ENCODE peak calls at places on chromosome 16, in six cellular contexts. W, T, J, H, Q and X are unnamed samples. For H3K27me3, the result is how much of the 10 kb centered on the place peaks cover.

GRCh38 chr16:81823111-81823510 is 44.0 kb downstream of the PLCG2 start:
- DNase-seq in H (no peak), Q (no peak), T (no peak), W (peak), J (peak), X (no peak)

GRCh38 chr16:64428463-64428862 is 693.4 kb downstream of the CDH11 start:
- DNase-seq in Q (no peak), H (no peak), T (no peak), J (no peak), W (no peak), X (no peak)

GRCh38 chr16:75591001-75591852 is 25.0 kb downstream of the GABARAPL2 start:
- DNase-seq in Q (peak), T (peak), J (peak), H (no peak), W (peak), X (no peak)

GRCh38 chr16:24635900-24636610 is 93.4 kb upstream of the TNRC6A start:
- DNase-seq in T (peak), H (no peak), J (peak), Q (peak), W (peak), X (no peak)

GRCh38 chr16:75304521-75305363 is 53.3 kb upstream of the BCAR1 start:
- DNase-seq in J (peak), T (no peak), Q (peak), W (peak), H (no peak), X (no peak)

GRCh38 chr16:81429045-81429521 is 15.5 kb upstream of the CMIP start:
- DNase-seq in W (peak), H (no peak), Q (no peak), J (no peak), T (no peak), X (no peak)

GRCh38 chr16:8571061-8571596 is 19.2 kb downstream of the TMEM114 start:
- DNase-seq in W (no peak), J (no peak), Q (no peak), T (no peak), H (no peak), X (no peak)

GRCh38 chr16:27452569-27453475 is 50.8 kb downstream of the IL21R start:
- DNase-seq in J (no peak), H (no peak), Q (no peak), T (no peak), W (no peak), X (no peak)

GRCh38 chr16:58426095-58426494 is 33.8 kb downstream of the GINS3 start:
- DNase-seq in T (peak), W (no peak), H (no peak), J (no peak), Q (peak), X (peak)

GRCh38 chr16:80408014-80408413 is 132.8 kb upstream of the DYNLRB2 start:
- DNase-seq in T (no peak), Q (no peak), W (no peak), J (no peak), H (no peak), X (no peak)

GRCh38 chr16:58042886-58043515 is 17.4 kb downstream of the MMP15 start:
- DNase-seq in J (no peak), T (no peak), W (no peak), Q (no peak), H (no peak), X (no peak)

GRCh38 chr16:64983983-64984382 is 137.9 kb downstream of the CDH11 start:
- DNase-seq in Q (no peak), T (peak), J (no peak), H (no peak), W (peak), X (no peak)

GRCh38 chr16:17777461-17777863 is 306.7 kb upstream of the XYLT1 start:
- DNase-seq in Q (no peak), H (no peak), W (no peak), T (no peak), J (no peak), X (no peak)

GRCh38 chr16:12681653-12682052 is 122.0 kb downstream of the CPPED1 start:
- DNase-seq in W (no peak), Q (no peak), J (no peak), T (no peak), H (no peak), X (no peak)

GRCh38 chr16:11564046-11564926 is 22.4 kb downstream of the LITAF start:
- DNase-seq in Q (no peak), T (no peak), W (no peak), H (no peak), J (no peak), X (no peak)

GRCh38 chr16:70157477-70158260 is 15.9 kb upstream of the CLEC18C start:
- DNase-seq in H (no peak), W (no peak), T (no peak), Q (no peak), J (no peak), X (no peak)

GRCh38 chr16:62298567-62298966 is 262.3 kb upstream of the CDH8 start:
- DNase-seq in J (no peak), H (no peak), W (no peak), T (no peak), Q (no peak), X (no peak)

GRCh38 chr16:76450890-76451289 is 173.7 kb downstream of the CNTNAP4 start:
- DNase-seq in W (no peak), J (no peak), H (no peak), T (no peak), Q (no peak), X (no peak)

GRCh38 chr16:19130852-19131808 is 17.4 kb downstream of the ITPRIPL2 start:
- DNase-seq in W (no peak), Q (peak), T (peak), J (peak), H (no peak), X (no peak)

GRCh38 chr16:27920391-27920891 is 143.1 kb downstream of the GSG1L start:
- DNase-seq in H (no peak), Q (no peak), T (no peak), W (peak), J (no peak), X (no peak)

GRCh38 chr16:75121949-75122568 is 5.5 kb upstream of the LDHD start:
- DNase-seq in W (no peak), H (no peak), J (no peak), Q (no peak), T (no peak), X (no peak)

GRCh38 chr16:30491744-30492308 is 19.3 kb downstream of the ITGAL start:
- DNase-seq in T (no peak), J (peak), W (no peak), Q (no peak), H (no peak), X (no peak)

GRCh38 chr16:57892447-57893096 is 78.4 kb downstream of the CNGB1 start:
- DNase-seq in T (no peak), J (no peak), W (no peak), Q (no peak), H (no peak), X (no peak)

GRCh38 chr16:81784042-81784785 is 5.1 kb downstream of the PLCG2 start:
- DNase-seq in T (no peak), Q (no peak), J (no peak), H (no peak), W (peak), X (no peak)

GRCh38 chr16:19804538-19805323 is 79.9 kb downstream of the GPRC5B start:
- DNase-seq in H (no peak), Q (peak), W (no peak), J (peak), T (peak), X (peak)

GRCh38 chr16:64008131-64008530 is 1113.7 kb downstream of the CDH11 start:
- DNase-seq in Q (no peak), H (no peak), T (no peak), W (no peak), J (no peak), X (no peak)

GRCh38 chr16:17392127-17392856 is 78.5 kb downstream of the XYLT1 start:
- DNase-seq in Q (no peak), J (no peak), W (no peak), T (no peak), H (no peak), X (no peak)

GRCh38 chr16:64375386-64375980 is 746.4 kb downstream of the CDH11 start:
- DNase-seq in H (no peak), J (no peak), Q (no peak), T (no peak), W (no peak), X (no peak)

GRCh38 chr16:4615389-4616046 is 830 bp upstream of the UBALD1 start:
- DNase-seq in H (no peak), Q (no peak), W (no peak), J (peak), T (peak), X (no peak)

GRCh38 chr16:58843675-58844074 is 109.6 kb upstream of the GOT2 start:
- DNase-seq in J (no peak), Q (no peak), W (peak), H (no peak), T (no peak), X (no peak)

GRCh38 chr16:80058236-80058635 is 457.7 kb upstream of the MAF start:
- DNase-seq in J (peak), T (peak), W (no peak), H (no peak), Q (peak), X (no peak)

GRCh38 chr16:80526418-80527061 is 14.3 kb upstream of the DYNLRB2 start:
- DNase-seq in T (peak), J (no peak), W (peak), H (peak), Q (no peak), X (peak)

GRCh38 chr16:896261-897199 is 74.3 kb downstream of the LMF1 start:
- DNase-seq in T (no peak), J (no peak), W (no peak), Q (no peak), H (no peak), X (no peak)

GRCh38 chr16:77913738-77914263 is 108.5 kb upstream of the CLEC3A start:
- DNase-seq in W (no peak), Q (no peak), T (no peak), H (no peak), J (no peak), X (no peak)

GRCh38 chr16:21710938-21711337 is 47.2 kb downstream of the OTOA start:
- DNase-seq in H (no peak), T (no peak), W (no peak), J (no peak), Q (no peak), X (no peak)

GRCh38 chr16:68508013-68508412 is 31.1 kb upstream of the ZFP90 start:
- DNase-seq in Q (no peak), H (no peak), T (no peak), J (no peak), W (no peak), X (no peak)
- H3K27me3 ChIP-seq in Q (half or more), H (under half), T (under half), J (under half), W (under half), X (under half)

DNA sequence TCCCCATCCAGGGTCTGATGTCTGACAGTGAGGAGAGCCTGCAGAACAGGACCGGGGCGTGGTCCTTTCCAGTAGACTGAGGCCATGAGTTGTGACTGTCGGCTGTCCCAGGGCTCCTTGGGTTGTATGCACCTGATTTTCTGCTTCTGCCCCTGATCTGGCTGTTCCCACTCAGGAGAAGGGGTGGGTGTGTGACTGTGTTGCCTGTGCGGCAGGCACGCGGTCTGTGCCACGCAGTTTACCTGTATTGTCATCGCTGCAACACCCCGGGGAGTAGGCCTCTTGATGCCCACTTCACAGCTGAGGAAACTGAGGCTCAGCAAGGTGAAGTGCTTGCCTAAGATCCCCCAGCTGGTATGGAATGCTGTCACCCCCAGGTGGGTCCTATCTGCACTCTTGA is 1.4 kb downstream of the CRISPLD2 start:
- DNase-seq in J (no peak), W (no peak), T (no peak), Q (no peak), H (no peak), X (no peak)
- H3K27ac ChIP-seq in J (peak), W (no peak), T (peak), Q (peak), H (no peak), X (no peak)

DNA sequence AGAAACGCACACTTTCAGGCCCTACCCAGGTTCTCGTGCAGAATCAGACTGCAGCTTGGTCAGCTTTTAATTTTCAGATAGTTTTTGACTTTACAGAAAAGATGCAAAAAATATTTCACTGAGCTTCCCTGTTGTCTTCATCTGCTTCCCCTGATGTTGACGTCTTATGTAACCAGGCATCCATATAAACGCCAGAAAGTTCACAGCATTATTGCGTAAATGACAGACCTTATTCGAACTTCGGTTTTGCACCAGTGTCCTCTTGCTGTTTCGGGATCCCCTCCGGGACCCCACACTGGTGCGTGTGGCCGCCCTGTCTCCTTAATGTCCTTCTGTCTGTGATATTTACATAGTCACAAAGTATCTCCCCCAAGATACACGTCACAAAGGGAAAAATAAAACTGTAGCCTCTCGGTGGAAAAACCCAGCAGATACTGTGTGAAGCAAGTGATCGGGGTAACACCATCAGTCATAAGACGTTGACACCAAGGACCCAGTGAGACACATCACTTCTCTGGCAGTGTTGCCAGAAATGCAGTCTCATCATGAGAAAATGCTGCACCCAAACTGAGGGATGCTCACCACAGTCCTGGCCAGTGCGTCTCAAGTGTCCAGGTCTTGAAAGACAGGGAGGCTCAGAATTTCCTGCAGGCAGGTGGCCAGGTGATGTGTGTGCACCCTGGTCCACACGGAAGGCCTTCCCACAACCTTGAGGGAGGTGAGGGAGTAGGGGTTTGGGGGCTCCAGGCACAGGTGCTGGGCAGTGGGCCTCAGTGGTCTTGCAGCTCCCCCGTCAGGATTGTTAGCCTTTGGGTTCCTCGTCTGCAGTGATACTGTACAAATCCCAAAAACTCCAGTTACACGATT is 4.3 kb downstream of the BANP start:
- DNase-seq in W (no peak), T (no peak), Q (no peak), H (no peak), J (no peak), X (no peak)
- H3K27me3 ChIP-seq in W (under half), T (under half), Q (under half), H (under half), J (under half), X (under half)

GRCh38 chr16:89506791-89507191 is 1.4 kb upstream of the SPG7 start:
- DNase-seq in Q (no peak), H (no peak), T (no peak), J (no peak), W (no peak), X (peak)
- H3K27ac ChIP-seq in Q (no peak), H (peak), T (peak), J (peak), W (no peak), X (peak)

GRCh38 chr16:67155305-67156145 is 4.2 kb downstream of the TRADD start:
- DNase-seq in Q (peak), H (peak), W (peak), J (peak), T (peak), X (peak)
- H3K27me3 ChIP-seq in Q (under half), H (under half), W (half or more), J (under half), T (under half), X (under half)

GRCh38 chr16:3143189-3143588 is 8.4 kb downstream of the ZNF213 start:
- DNase-seq in J (no peak), W (no peak), T (no peak), H (no peak), Q (no peak), X (no peak)
- H3K27ac ChIP-seq in J (peak), W (no peak), T (no peak), H (no peak), Q (no peak), X (no peak)

GRCh38 chr16:86515780-86516617 is 5.7 kb downstream of the FOXF1 start:
- DNase-seq in H (no peak), W (peak), Q (no peak), T (no peak), J (no peak), X (peak)

GRCh38 chr16:86517033-86517432 is 6.7 kb downstream of the FOXF1 start:
- DNase-seq in Q (no peak), H (no peak), J (no peak), W (no peak), T (no peak), X (peak)

GRCh38 chr16:86514656-86515376 is 4.5 kb downstream of the FOXF1 start:
- DNase-seq in Q (no peak), H (no peak), J (no peak), W (no peak), T (no peak), X (no peak)

GRCh38 chr16:86516618-86517003 is 6.3 kb downstream of the FOXF1 start:
- DNase-seq in W (no peak), J (no peak), H (no peak), Q (no peak), T (no peak), X (no peak)

GRCh38 chr16:86515420-86515779 is 5.1 kb downstream of the FOXF1 start:
- DNase-seq in H (no peak), T (no peak), J (no peak), W (no peak), Q (no peak), X (no peak)
- H3K27me3 ChIP-seq in H (under half), T (under half), J (half or more), W (half or more), Q (half or more), X (under half)

DNA sequence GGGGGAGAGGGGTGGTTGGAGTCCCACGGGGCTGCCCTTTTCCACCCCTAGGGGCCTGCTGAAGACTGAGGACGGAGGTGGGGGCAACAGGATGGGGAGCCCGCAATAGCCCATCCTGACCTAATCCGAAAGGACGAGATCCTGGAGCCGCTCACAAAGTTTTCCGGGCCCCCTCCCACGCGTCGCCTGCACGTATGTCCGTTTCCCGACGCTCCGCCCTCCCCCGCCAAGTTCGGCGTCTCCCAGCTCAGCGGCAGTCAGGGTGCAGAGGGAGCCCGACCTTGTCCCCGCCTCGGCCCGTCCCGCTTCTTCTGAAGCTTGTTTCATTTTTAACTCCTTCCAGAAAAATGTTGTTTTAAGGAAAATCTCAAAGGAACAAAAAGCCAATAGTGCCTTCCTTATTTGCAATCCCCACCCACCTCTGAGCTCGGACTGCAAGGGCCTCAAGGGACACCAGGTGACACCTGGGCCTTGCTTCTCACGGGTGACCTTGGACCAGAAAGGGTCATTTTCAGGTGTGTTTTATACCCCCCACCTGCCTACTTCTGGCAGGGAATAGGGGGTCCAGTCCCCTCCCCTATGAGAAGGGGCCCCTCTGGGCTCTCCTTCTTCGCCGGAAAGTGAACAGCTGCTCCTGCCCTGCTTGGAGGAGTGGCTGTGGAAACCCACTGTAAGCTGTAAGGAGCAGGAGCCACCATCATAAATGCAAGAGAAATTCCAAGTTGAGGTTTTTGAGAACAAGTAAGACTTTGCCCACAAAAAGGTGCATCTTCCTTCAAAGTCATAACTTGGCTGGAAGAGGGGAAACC is 3.4 kb upstream of the ZNF423 start:
- DNase-seq in H (no peak), Q (peak), J (no peak), W (peak), T (no peak), X (no peak)
- H3K27ac ChIP-seq in H (no peak), Q (peak), J (peak), W (no peak), T (peak), X (no peak)